ENCODE peak calls at places on chromosome 22, in five cellular contexts. One of them, this sample, is unnamed.
A peak's percentile ranks its signal among the peaks of the same experiment; 100 is the strongest.

GRCh38 chr22:47199261-47199948 is 437.0 kb downstream of the TBC1D22A start:
- DNase-seq in GM12878: no peak
- DNase-seq in MM.1S: no peak
- DNase-seq in heart left ventricle: peak; percentile 2
- DNase-seq in colonic mucosa: no peak
- DNase-seq in this sample: no peak

GRCh38 chr22:50714150-50714549 is 23.9 kb upstream of the ACR start:
- DNase-seq in MM.1S: no peak
- DNase-seq in heart left ventricle: no peak
- DNase-seq in GM12878: no peak
- DNase-seq in colonic mucosa: no peak
- DNase-seq in this sample: no peak

GRCh38 chr22:34951212-34951611 is 114.7 kb upstream of the ISX start:
- DNase-seq in heart left ventricle: no peak
- DNase-seq in MM.1S: no peak
- DNase-seq in colonic mucosa: no peak
- DNase-seq in GM12878: no peak
- DNase-seq in this sample: no peak

GRCh38 chr22:33038131-33038772 is 19.9 kb downstream of the SYN3 start:
- DNase-seq in GM12878: no peak
- DNase-seq in heart left ventricle: no peak
- DNase-seq in colonic mucosa: no peak
- DNase-seq in MM.1S: no peak
- DNase-seq in this sample: no peak

GRCh38 chr22:30279389-30279788 is 9.9 kb downstream of the CASTOR1 start:
- DNase-seq in GM12878: no peak
- DNase-seq in MM.1S: no peak
- DNase-seq in colonic mucosa: no peak
- DNase-seq in heart left ventricle: peak; percentile 62
- DNase-seq in this sample: no peak

GRCh38 chr22:37334859-37335818 is 52.8 kb downstream of the CYTH4 start:
- DNase-seq in GM12878: no peak
- DNase-seq in MM.1S: no peak
- DNase-seq in heart left ventricle: no peak
- DNase-seq in colonic mucosa: no peak
- DNase-seq in this sample: no peak

GRCh38 chr22:48836673-48837340 is 990.9 kb downstream of the BRD1 start:
- DNase-seq in heart left ventricle: no peak
- DNase-seq in colonic mucosa: no peak
- DNase-seq in MM.1S: no peak
- DNase-seq in GM12878: no peak
- DNase-seq in this sample: no peak

GRCh38 chr22:39469681-39470461 is 13.1 kb downstream of the MGAT3 start:
- DNase-seq in colonic mucosa: peak; percentile 59
- DNase-seq in MM.1S: no peak
- DNase-seq in GM12878: no peak
- DNase-seq in heart left ventricle: no peak
- DNase-seq in this sample: no peak

GRCh38 chr22:46966495-46966845 is 204.0 kb downstream of the TBC1D22A start:
- DNase-seq in MM.1S: no peak
- DNase-seq in colonic mucosa: no peak
- DNase-seq in GM12878: no peak
- DNase-seq in heart left ventricle: no peak
- DNase-seq in this sample: no peak

GRCh38 chr22:33018232-33018864 is 39.8 kb downstream of the SYN3 start:
- DNase-seq in heart left ventricle: peak; percentile 39
- DNase-seq in MM.1S: peak; percentile 42
- DNase-seq in GM12878: peak; percentile 8
- DNase-seq in colonic mucosa: peak; percentile 45
- DNase-seq in this sample: peak; percentile 11

GRCh38 chr22:28703436-28703835 is 23.8 kb upstream of the TTC28 start:
- DNase-seq in colonic mucosa: no peak
- DNase-seq in MM.1S: no peak
- DNase-seq in heart left ventricle: no peak
- DNase-seq in GM12878: no peak
- DNase-seq in this sample: no peak

GRCh38 chr22:46377566-46378498 is 42.3 kb downstream of the TRMU start:
- DNase-seq in GM12878: no peak
- DNase-seq in heart left ventricle: no peak
- DNase-seq in colonic mucosa: peak; percentile 81
- DNase-seq in MM.1S: no peak
- DNase-seq in this sample: peak; percentile 0

GRCh38 chr22:38843716-38844660 is at the start of gene NPTXR:
- DNase-seq in GM12878: no peak
- DNase-seq in heart left ventricle: peak; percentile 52
- DNase-seq in MM.1S: no peak
- DNase-seq in colonic mucosa: no peak
- DNase-seq in this sample: no peak

GRCh38 chr22:46107089-46107664 is 43.1 kb upstream of the PPARA start:
- DNase-seq in MM.1S: no peak
- DNase-seq in GM12878: no peak
- DNase-seq in colonic mucosa: no peak
- DNase-seq in heart left ventricle: peak; percentile 59
- DNase-seq in this sample: no peak

GRCh38 chr22:50570861-50571260 is 7.4 kb downstream of the CPT1B start:
- DNase-seq in heart left ventricle: no peak
- DNase-seq in GM12878: no peak
- DNase-seq in MM.1S: no peak
- DNase-seq in colonic mucosa: no peak
- DNase-seq in this sample: no peak

DNA sequence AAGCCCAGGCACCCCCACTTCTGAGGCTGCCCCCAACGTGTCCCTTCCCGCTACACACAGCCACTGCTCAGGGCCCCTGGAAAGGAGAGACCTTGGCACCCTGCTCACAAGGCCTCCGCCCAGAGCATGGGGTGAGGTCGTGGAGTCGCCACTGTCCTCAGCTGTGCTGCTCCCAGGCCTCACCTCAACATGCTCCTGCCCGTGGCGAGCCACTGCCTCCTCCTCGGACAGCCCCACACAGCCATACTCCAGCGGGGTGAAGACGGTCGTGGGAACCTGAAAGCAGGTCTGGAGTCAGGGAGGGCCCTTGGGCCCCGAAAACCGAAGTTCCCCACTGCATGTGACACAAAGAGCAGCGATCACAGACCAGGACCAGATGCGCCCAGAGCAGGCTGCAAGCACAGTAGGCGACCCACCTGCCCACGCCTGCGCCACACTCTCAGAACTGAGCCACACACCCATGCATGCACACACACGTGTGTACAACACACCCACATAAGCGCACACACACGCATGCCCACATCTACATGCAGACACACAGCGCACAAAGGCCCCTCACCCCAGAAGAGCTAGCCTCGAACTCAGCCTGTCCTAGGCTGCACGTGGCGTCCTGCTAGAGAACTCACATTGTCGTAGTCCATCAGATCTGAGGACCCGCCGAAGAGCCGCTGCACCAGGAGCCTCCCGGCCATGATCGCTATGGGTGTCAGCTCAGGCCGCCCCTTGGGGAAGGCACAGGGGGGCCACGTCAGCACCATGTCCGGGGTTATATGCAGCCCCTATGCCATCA is 25.5 kb upstream of the GNB1L start:
- DNase-seq in MM.1S: no peak
- DNase-seq in GM12878: no peak
- DNase-seq in colonic mucosa: no peak
- DNase-seq in heart left ventricle: no peak
- DNase-seq in this sample: peak; percentile 0
- H3K4me3 ChIP-seq in MM.1S: no peak overlapping the region
- H3K4me3 ChIP-seq in GM12878: no peak overlapping the region
- H3K4me3 ChIP-seq in colonic mucosa: no peak overlapping the region
- H3K4me3 ChIP-seq in heart left ventricle: no peak overlapping the region
- H3K4me3 ChIP-seq in this sample: no peak overlapping the region

GRCh38 chr22:18068381-18068988 is 9.3 kb upstream of the PEX26 start:
- DNase-seq in heart left ventricle: peak; percentile 57
- DNase-seq in GM12878: no peak
- DNase-seq in MM.1S: no peak
- DNase-seq in colonic mucosa: no peak
- DNase-seq in this sample: no peak

GRCh38 chr22:18070041-18070440 is 7.7 kb upstream of the PEX26 start:
- DNase-seq in GM12878: no peak
- DNase-seq in heart left ventricle: no peak
- DNase-seq in colonic mucosa: no peak
- DNase-seq in MM.1S: no peak
- DNase-seq in this sample: no peak

GRCh38 chr22:18068991-18069390 is 8.8 kb upstream of the PEX26 start:
- DNase-seq in colonic mucosa: no peak
- DNase-seq in GM12878: no peak
- DNase-seq in heart left ventricle: no peak
- DNase-seq in MM.1S: no peak
- DNase-seq in this sample: no peak

GRCh38 chr22:18071968-18072310 is 5.9 kb upstream of the PEX26 start:
- DNase-seq in GM12878: no peak
- DNase-seq in colonic mucosa: no peak
- DNase-seq in heart left ventricle: no peak
- DNase-seq in MM.1S: no peak
- DNase-seq in this sample: no peak

DNA sequence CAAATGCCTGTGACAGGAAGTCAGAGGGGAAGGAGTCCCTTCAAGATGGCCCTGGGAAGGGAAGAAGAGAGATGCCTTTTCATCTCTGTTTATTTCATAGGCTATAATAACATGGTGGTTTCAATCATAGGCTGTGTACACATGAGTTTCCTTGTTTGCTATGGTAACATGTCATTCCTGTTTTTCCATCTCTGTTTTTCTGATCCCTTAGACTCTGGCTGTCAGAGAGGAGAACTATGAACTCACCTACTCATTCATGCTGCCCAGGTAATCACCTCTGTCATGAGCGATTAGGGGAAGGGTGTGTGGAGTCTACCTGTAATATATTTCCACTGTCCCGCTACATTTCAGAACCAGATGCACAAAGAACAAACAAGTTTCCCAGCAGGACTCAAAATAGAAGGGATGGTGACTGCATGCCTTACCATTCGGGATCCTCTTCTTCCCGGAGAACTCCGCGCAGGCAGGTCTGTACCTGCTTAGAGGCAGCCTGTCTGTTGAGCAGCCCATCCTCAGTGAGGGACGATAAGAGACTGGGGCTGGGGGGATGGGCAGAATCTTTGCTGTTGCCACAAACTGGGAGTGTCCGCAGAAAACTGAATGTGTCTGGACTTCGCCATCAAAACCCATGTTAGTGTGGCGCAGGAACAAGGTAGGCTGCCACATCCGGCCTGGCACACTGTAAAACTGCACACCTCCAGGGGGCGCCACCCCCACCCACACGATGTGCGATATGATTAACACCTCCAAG is 7.1 kb upstream of the PEX26 start:
- DNase-seq in GM12878: no peak
- DNase-seq in MM.1S: no peak
- DNase-seq in heart left ventricle: no peak
- DNase-seq in colonic mucosa: no peak
- DNase-seq in this sample: no peak
- TF ChIP-seq CTCF in GM12878: peak; percentile 49
- TF ChIP-seq CTCF in MM.1S: peak; percentile 15
- TF ChIP-seq CTCF in heart left ventricle: no peak
- TF ChIP-seq CTCF in colonic mucosa: peak; percentile 25
- TF ChIP-seq CTCF in this sample: peak; percentile 50

GRCh38 chr22:44186737-44187136 is 6.0 kb downstream of the PARVG start:
- DNase-seq in MM.1S: no peak
- DNase-seq in heart left ventricle: no peak
- DNase-seq in GM12878: no peak
- DNase-seq in colonic mucosa: no peak
- DNase-seq in this sample: no peak
- H3K36me3 ChIP-seq in MM.1S: no peaks in the 10 kb centered on the region
- H3K36me3 ChIP-seq in heart left ventricle: no peaks in the 10 kb centered on the region
- H3K36me3 ChIP-seq in GM12878: peaks cover 2% of the 10 kb centered on the region
- H3K36me3 ChIP-seq in colonic mucosa: no peaks in the 10 kb centered on the region
- H3K36me3 ChIP-seq in this sample: peaks cover 11% of the 10 kb centered on the region

GRCh38 chr22:26975381-26975780 is 318.0 kb downstream of the MIAT start:
- DNase-seq in MM.1S: no peak
- DNase-seq in colonic mucosa: no peak
- DNase-seq in heart left ventricle: no peak
- DNase-seq in GM12878: no peak
- DNase-seq in this sample: no peak
- H3K4me3 ChIP-seq in MM.1S: no peak overlapping the region
- H3K4me3 ChIP-seq in colonic mucosa: no peak overlapping the region
- H3K4me3 ChIP-seq in heart left ventricle: no peak overlapping the region
- H3K4me3 ChIP-seq in GM12878: no peak overlapping the region
- H3K4me3 ChIP-seq in this sample: no peak overlapping the region

DNA sequence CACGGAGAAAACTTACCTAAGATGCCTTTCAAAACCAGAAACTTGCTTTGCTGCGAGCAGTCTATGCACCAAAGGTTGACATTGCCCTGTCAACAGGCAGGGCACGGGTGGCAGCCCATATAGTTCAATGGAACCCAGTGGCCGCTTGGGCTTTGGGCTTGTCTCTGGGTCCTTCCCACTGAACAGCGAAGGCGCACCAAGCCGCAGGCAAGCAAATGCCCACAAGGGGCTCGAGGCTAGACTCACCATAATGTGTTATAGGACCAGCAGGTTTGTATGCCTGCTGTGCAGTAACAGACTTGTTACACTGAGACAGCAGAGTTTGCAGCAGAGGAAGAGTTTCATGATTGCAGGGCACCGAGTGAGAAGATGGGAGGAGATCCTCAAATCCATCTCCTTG is 20.3 kb downstream of the CLDN5 start:
- DNase-seq in heart left ventricle: no peak
- DNase-seq in MM.1S: no peak
- DNase-seq in GM12878: no peak
- DNase-seq in colonic mucosa: no peak
- DNase-seq in this sample: no peak
- TF ChIP-seq CTCF in heart left ventricle: no peak
- TF ChIP-seq CTCF in MM.1S: no peak
- TF ChIP-seq CTCF in GM12878: no peak
- TF ChIP-seq CTCF in colonic mucosa: no peak
- TF ChIP-seq CTCF in this sample: no peak

GRCh38 chr22:24555160-24555495 is 190 bp upstream of the GUCD1 start:
- DNase-seq in MM.1S: peak; percentile 99
- DNase-seq in heart left ventricle: peak; percentile 99
- DNase-seq in GM12878: peak; percentile 92
- DNase-seq in colonic mucosa: peak; percentile 100
- DNase-seq in this sample: peak; percentile 99
- H3K36me3 ChIP-seq in MM.1S: no peaks in the 10 kb centered on the region
- H3K36me3 ChIP-seq in heart left ventricle: peaks cover 33% of the 10 kb centered on the region
- H3K36me3 ChIP-seq in GM12878: peaks cover 6% of the 10 kb centered on the region
- H3K36me3 ChIP-seq in colonic mucosa: peaks cover 10% of the 10 kb centered on the region
- H3K36me3 ChIP-seq in this sample: peaks cover 20% of the 10 kb centered on the region

GRCh38 chr22:42075277-42075676 is 1.2 kb downstream of the PHETA2 start:
- DNase-seq in colonic mucosa: no peak
- DNase-seq in heart left ventricle: no peak
- DNase-seq in MM.1S: no peak
- DNase-seq in GM12878: no peak
- DNase-seq in this sample: no peak

GRCh38 chr22:42078469-42079318 is 806 bp upstream of the SMDT1 start:
- DNase-seq in GM12878: no peak
- DNase-seq in MM.1S: no peak
- DNase-seq in colonic mucosa: peak; percentile 43
- DNase-seq in heart left ventricle: peak; percentile 34
- DNase-seq in this sample: no peak

GRCh38 chr22:42079319-42080251 is at the start of gene SMDT1:
- DNase-seq in GM12878: peak; percentile 99
- DNase-seq in heart left ventricle: peak; percentile 100
- DNase-seq in MM.1S: peak; percentile 99
- DNase-seq in colonic mucosa: peak; percentile 100
- DNase-seq in this sample: peak; percentile 99

GRCh38 chr22:42076764-42077485 is 2.6 kb upstream of the SMDT1 start:
- DNase-seq in heart left ventricle: no peak
- DNase-seq in colonic mucosa: no peak
- DNase-seq in MM.1S: no peak
- DNase-seq in GM12878: no peak
- DNase-seq in this sample: no peak

GRCh38 chr22:42077486-42078125 is 1.9 kb upstream of the SMDT1 start:
- DNase-seq in GM12878: no peak
- DNase-seq in heart left ventricle: no peak
- DNase-seq in colonic mucosa: no peak
- DNase-seq in MM.1S: no peak
- DNase-seq in this sample: no peak
- H3K4me3 ChIP-seq in GM12878: no peak overlapping the region
- H3K4me3 ChIP-seq in heart left ventricle: no peak overlapping the region
- H3K4me3 ChIP-seq in colonic mucosa: no peak overlapping the region
- H3K4me3 ChIP-seq in MM.1S: no peak overlapping the region
- H3K4me3 ChIP-seq in this sample: no peak overlapping the region

This sample was measured in GM06990.